ENCODE peak calls at places on chromosome 4, in five cellular contexts. L is endothelial cell of umbilical vein, A is HCT116, X is IMR-90, V is H54. F is an unnamed sample.
A peak's percentile ranks its signal among the peaks of the same experiment; 100 is the strongest.

GRCh38 chr4:182263562-182263961 is 20.4 kb downstream of the TENM3 start:
- DNase-seq in L (no peak), A (no peak), X (no peak), V (no peak), F (no peak)

GRCh38 chr4:99536848-99537247 is 26.0 kb downstream of the C4orf17 start:
- DNase-seq in L (no peak), A (no peak), X (no peak), V (no peak), F (no peak)

GRCh38 chr4:139934336-139934735 is 219.6 kb downstream of the MAML3 start:
- DNase-seq in L (no peak), A (no peak), X (peak; percentile 48), V (no peak), F (no peak)

GRCh38 chr4:88610771-88611170 is 18.5 kb downstream of the HERC3 start:
- DNase-seq in L (no peak), A (no peak), X (peak; percentile 31), V (no peak), F (no peak)

GRCh38 chr4:7041851-7042696 is 1.1 kb upstream of the TADA2B start:
- DNase-seq in L (no peak), A (no peak), X (peak; percentile 55), V (peak; percentile 44), F (no peak)

GRCh38 chr4:24067781-24068193 is 177.9 kb upstream of the PPARGC1A start:
- DNase-seq in L (no peak), A (no peak), X (peak; percentile 84), V (peak; percentile 19), F (no peak)

GRCh38 chr4:8580321-8581093 is at the start of gene GPR78:
- DNase-seq in L (peak; percentile 36), A (no peak), X (peak; percentile 49), V (no peak), F (peak; percentile 68)

GRCh38 chr4:80610845-80611244 is 275.3 kb downstream of the CFAP299 start:
- DNase-seq in L (no peak), A (no peak), X (peak; percentile 67), V (no peak), F (no peak)

GRCh38 chr4:75598390-75598789 is 31.9 kb downstream of the CDKL2 start:
- DNase-seq in L (no peak), A (no peak), X (peak; percentile 39), V (no peak), F (peak; percentile 7)

GRCh38 chr4:62531250-62531649 is 1331.1 kb downstream of the ADGRL3 start:
- DNase-seq in L (no peak), A (no peak), X (no peak), V (no peak), F (no peak)

GRCh38 chr4:94636004-94636403 is 121.8 kb upstream of the BMPR1B start:
- DNase-seq in L (no peak), A (no peak), X (peak; percentile 36), V (no peak), F (no peak)

GRCh38 chr4:71566856-71567255 is 217.0 kb downstream of the GC start:
- DNase-seq in L (no peak), A (no peak), X (no peak), V (no peak), F (no peak)

GRCh38 chr4:103306870-103307345 is 108.8 kb upstream of the CENPE start:
- DNase-seq in L (no peak), A (no peak), X (no peak), V (peak; percentile 4), F (no peak)

GRCh38 chr4:10056334-10057022 is 35.2 kb upstream of the SLC2A9 start:
- DNase-seq in L (no peak), A (no peak), X (no peak), V (no peak), F (no peak)

GRCh38 chr4:57044279-57044678 is 65.6 kb downstream of the POLR2B start:
- DNase-seq in L (no peak), A (no peak), X (peak; percentile 55), V (no peak), F (no peak)

GRCh38 chr4:80215449-80216052 is 18.2 kb downstream of the PRDM8 start:
- DNase-seq in L (peak; percentile 44), A (no peak), X (peak; percentile 64), V (no peak), F (peak; percentile 34)

GRCh38 chr4:6640292-6641163 is at the start of gene MRFAP1:
- DNase-seq in L (peak; percentile 96), A (peak; percentile 86), X (peak; percentile 95), V (peak; percentile 67), F (peak; percentile 98)

GRCh38 chr4:87901426-87901825 is 68.7 kb downstream of the MEPE start:
- DNase-seq in L (no peak), A (no peak), X (no peak), V (no peak), F (no peak)

GRCh38 chr4:7353046-7353790 is 81.5 kb downstream of the PSAPL1 start:
- DNase-seq in L (no peak), A (no peak), X (no peak), V (no peak), F (no peak)

GRCh38 chr4:188993871-188994270 is 854.6 kb downstream of the TRIML1 start:
- DNase-seq in L (no peak), A (no peak), X (no peak), V (no peak), F (no peak)

GRCh38 chr4:19194672-19195071 is 1057.0 kb upstream of the SLIT2 start:
- DNase-seq in L (no peak), A (no peak), X (no peak), V (no peak), F (no peak)

GRCh38 chr4:11404431-11404830 is 24.3 kb downstream of the HS3ST1 start:
- DNase-seq in L (no peak), A (no peak), X (no peak), V (no peak), F (no peak)

GRCh38 chr4:3213101-3213416 is 35.9 kb upstream of the MSANTD1 start:
- DNase-seq in L (no peak), A (no peak), X (no peak), V (no peak), F (no peak)

GRCh38 chr4:179415016-179415841 is 1973.0 kb upstream of the AGA start:
- DNase-seq in L (no peak), A (no peak), X (peak; percentile 47), V (peak; percentile 1), F (no peak)

GRCh38 chr4:94577136-94577535 is 125.4 kb downstream of the PDLIM5 start:
- DNase-seq in L (peak; percentile 70), A (no peak), X (peak; percentile 67), V (no peak), F (no peak)

GRCh38 chr4:38671594-38671943 is 7.6 kb downstream of the KLF3 start:
- DNase-seq in L (no peak), A (no peak), X (no peak), V (no peak), F (peak; percentile 14)

GRCh38 chr4:761739-762138 is 56.1 kb downstream of the PCGF3 start:
- DNase-seq in L (no peak), A (no peak), X (no peak), V (no peak), F (no peak)
- TF ChIP-seq POLR2A in L (no peak), A (no peak), X (no peak), V (no peak), F (no peak)

GRCh38 chr4:1686440-1687036 is 2.4 kb upstream of the FAM53A start:
- DNase-seq in L (no peak), A (no peak), X (no peak), V (no peak), F (no peak)

GRCh38 chr4:1693131-1693896 is 9.2 kb upstream of the FAM53A start:
- DNase-seq in L (peak; percentile 78), A (peak; percentile 67), X (peak; percentile 72), V (peak; percentile 36), F (peak; percentile 93)

GRCh38 chr4:1685604-1686150 is 1.6 kb upstream of the FAM53A start:
- DNase-seq in L (no peak), A (no peak), X (no peak), V (no peak), F (no peak)

GRCh38 chr4:1691737-1692373 is 7.7 kb upstream of the FAM53A start:
- DNase-seq in L (no peak), A (no peak), X (no peak), V (no peak), F (no peak)

DNA sequence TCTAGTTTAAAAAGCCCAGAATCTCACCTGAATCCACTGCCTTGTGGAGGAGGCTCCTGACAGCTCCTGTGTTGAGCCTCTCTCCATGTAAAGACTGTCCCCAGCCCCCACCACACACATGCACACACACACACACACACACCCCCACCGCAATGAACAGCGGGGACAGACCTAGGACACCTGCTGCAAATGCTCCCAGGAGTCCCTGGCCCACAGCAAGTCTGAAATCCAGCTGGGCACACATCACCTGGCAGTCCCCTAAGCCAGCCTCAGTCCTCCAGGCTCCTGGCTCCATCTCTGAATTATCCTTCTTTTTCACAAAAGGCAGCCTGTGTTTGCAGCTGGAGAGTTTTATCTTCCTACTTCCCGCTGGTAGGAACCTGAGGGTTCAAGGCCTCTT is 6.6 kb upstream of the FAM53A start:
- DNase-seq in L (no peak), A (no peak), X (no peak), V (no peak), F (no peak)
- TF ChIP-seq POLR2A in L (no peak), A (no peak), X (no peak), V (no peak), F (peak; percentile 6)

DNA sequence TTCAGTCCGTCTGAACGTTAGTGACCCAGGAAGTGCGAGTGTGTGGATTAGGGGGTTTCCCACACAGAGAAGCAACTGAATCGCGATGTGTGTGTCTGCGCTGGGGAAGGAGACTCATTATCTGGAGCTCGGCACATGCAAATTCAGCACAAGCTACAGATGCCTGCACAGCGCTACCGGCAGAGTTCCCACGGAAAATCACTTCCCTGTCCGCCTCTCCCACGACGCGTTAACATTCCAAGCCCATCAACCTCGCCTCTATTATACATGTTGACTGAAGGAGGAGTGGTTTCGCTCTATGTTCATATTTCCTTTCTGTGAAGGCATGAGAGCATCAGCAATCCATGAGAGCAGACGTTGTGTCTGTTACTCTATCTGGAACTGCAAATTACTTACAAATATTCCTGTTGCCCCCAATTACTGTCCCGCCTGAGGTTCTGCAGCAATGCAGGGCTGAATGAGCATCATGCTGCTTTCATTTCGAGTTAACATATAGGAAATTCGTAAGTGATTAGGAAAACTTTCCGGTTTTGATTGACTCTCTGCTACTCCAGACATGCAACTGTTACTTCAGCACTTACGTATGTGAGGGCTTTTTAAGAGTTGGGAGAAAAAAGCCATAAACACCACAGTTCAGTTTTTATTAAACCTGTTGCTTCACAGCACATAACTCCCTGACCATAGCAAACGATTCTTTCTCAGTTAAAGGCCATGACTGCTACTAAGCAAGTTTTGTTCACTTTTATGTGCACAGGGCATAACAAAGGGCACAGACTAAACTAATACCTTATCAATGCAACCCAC is 15.0 kb upstream of the MTNR1A start:
- DNase-seq in L (no peak), A (no peak), X (peak; percentile 79), V (no peak), F (no peak)
- TF ChIP-seq POLR2A in L (no peak), A (no peak), X (no peak), V (no peak), F (no peak)

DNA sequence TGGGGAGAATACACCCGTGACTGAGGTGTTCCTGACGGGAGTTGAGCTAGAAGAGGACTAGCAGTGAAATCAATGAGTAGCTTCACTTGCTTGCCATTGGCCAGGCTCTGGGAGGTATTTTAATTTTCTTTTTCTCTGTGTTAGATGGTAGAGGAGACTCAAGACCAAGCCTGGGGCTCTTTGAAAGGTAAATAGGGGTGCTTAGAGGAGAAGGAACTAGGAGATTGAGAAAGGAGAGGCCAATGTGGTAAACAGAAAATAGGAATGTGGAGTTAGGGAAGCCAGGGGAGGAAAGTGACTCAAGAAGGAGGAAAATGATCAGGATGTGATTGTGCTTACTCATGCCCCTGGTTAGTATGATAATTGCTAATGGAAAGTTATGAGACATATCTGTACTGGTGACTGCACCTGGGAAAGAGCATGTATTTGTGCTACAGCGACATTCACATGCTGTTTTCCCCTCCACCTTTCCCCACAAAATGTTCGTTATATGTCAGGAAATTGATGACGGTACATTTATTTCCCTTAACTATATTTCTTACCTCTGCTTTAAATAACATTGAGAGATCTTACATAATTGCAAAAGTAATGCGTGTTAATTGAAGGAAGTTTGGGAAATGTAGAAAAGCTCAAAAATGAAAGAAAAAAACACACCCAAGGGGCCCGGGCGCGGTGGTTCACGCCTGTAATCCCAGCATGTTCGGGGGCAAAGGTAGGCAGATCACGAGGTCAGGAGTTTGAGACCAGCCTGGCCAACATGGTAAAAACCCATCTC is 16.9 kb upstream of the LRBA start:
- DNase-seq in L (peak; percentile 97), A (no peak), X (peak; percentile 71), V (peak; percentile 51), F (peak; percentile 41)
- TF ChIP-seq POLR2A in L (peak; percentile 75), A (no peak), X (no peak), V (no peak), F (no peak)